ENCODE peak calls at places on chromosomes 4 and X, in four cellular contexts. U is breast epithelium, J is transverse colon, X is T-helper 17 cell. K is an unnamed sample.

GRCh38 chr4:122963222-122963621 is 40.8 kb upstream of the NUDT6 start:
- DNase-seq in U (no peak), J (no peak), X (no peak), K (no peak)

GRCh38 chrX:53133400-53133799 is 39.5 kb downstream of the KANTR start:
- DNase-seq in U (no peak), J (no peak), X (no peak), K (no peak)

GRCh38 chr4:135510582-135510981 is 1309.0 kb upstream of the PABPC4L start:
- DNase-seq in U (no peak), J (no peak), X (no peak), K (no peak)

GRCh38 chr4:6892190-6892908 is 17.3 kb upstream of the TBC1D14 start:
- DNase-seq in U (no peak), J (peak; percentile 61), X (no peak), K (no peak)

GRCh38 chr4:68175562-68176155 is 46.0 kb upstream of the TMPRSS11F start:
- DNase-seq in U (no peak), J (no peak), X (no peak), K (peak; percentile 67)

GRCh38 chr4:89556596-89557305 is 249.2 kb upstream of the GPRIN3 start:
- DNase-seq in U (no peak), J (no peak), X (no peak), K (peak; percentile 49)

GRCh38 chrX:115047715-115048114 is 30.3 kb upstream of the IL13RA2 start:
- DNase-seq in U (no peak), J (no peak), X (no peak), K (no peak)

GRCh38 chr4:166144607-166145006 is 271.6 kb downstream of the TLL1 start:
- DNase-seq in U (no peak), J (no peak), X (no peak), K (no peak)

GRCh38 chr4:139898293-139898692 is 232.7 kb downstream of the MGST2 start:
- DNase-seq in U (no peak), J (no peak), X (no peak), K (no peak)

GRCh38 chrX:120534413-120535205 is 26.2 kb downstream of the CUL4B start:
- DNase-seq in U (no peak), J (no peak), X (no peak), K (no peak)

GRCh38 chrX:150934453-150934852 is 36.0 kb upstream of the CD99L2 start:
- DNase-seq in U (no peak), J (peak; percentile 16), X (no peak), K (no peak)

GRCh38 chrX:10016516-10017132 is 49.5 kb downstream of the CLDN34 start:
- DNase-seq in U (no peak), J (no peak), X (no peak), K (peak; percentile 34)

GRCh38 chrX:118644378-118644777 is 83.0 kb upstream of the IL13RA1 start:
- DNase-seq in U (no peak), J (no peak), X (no peak), K (peak; percentile 59)

GRCh38 chrX:140091276-140091886 is 126.1 kb upstream of the CXorf66 start:
- DNase-seq in U (no peak), J (peak; percentile 8), X (peak; percentile 7), K (no peak)

GRCh38 chr4:8910822-8911310 is 39.2 kb upstream of the HMX1 start:
- DNase-seq in U (peak; percentile 31), J (no peak), X (no peak), K (no peak)

GRCh38 chr4:172992648-172993356 is 175.8 kb upstream of the GALNT7 start:
- DNase-seq in U (no peak), J (no peak), X (no peak), K (no peak)

GRCh38 chrX:68203656-68204055 is 229.6 kb downstream of the OPHN1 start:
- DNase-seq in U (no peak), J (no peak), X (no peak), K (no peak)

GRCh38 chr4:110484767-110485166 is 8.8 kb downstream of the ENPEP start:
- DNase-seq in U (no peak), J (no peak), X (no peak), K (peak; percentile 6)

GRCh38 chr4:7928711-7929505 is 10.8 kb downstream of the AFAP1 start:
- DNase-seq in U (no peak), J (no peak), X (no peak), K (no peak)

GRCh38 chrX:97563531-97564133 is 679.9 kb downstream of the RPA4 start:
- DNase-seq in U (no peak), J (peak; percentile 41), X (peak; percentile 3), K (peak; percentile 75)

GRCh38 chr4:118751634-118752293 is 66.6 kb downstream of the METTL14 start:
- DNase-seq in U (no peak), J (no peak), X (no peak), K (no peak)

GRCh38 chr4:133320576-133321170 is 171.6 kb downstream of the PCDH10 start:
- DNase-seq in U (no peak), J (no peak), X (no peak), K (peak; percentile 51)

GRCh38 chrX:112698946-112699345 is 19.2 kb upstream of the LHFPL1 start:
- DNase-seq in U (no peak), J (no peak), X (no peak), K (no peak)

GRCh38 chrX:11254417-11255109 is 38.6 kb upstream of the AMELX start:
- DNase-seq in U (no peak), J (no peak), X (no peak), K (no peak)

GRCh38 chrX:77009691-77010090 is 437.5 kb upstream of the FGF16 start:
- DNase-seq in U (no peak), J (no peak), X (no peak), K (no peak)

K was measured in endothelial cell of umbilical vein.